ENCODE peak calls at places on chromosomes 6 and 20, in nine cellular contexts. One of them, this sample, is unnamed.

GRCh38 chr20:34843421-34843820 is 18.0 kb upstream of the NCOA6 start:
- DNase-seq in GM04504: no peak
- DNase-seq in NCI-H1694: no peak
- DNase-seq in NCI-H2029 treated with DMSO at 0.1 percent for 48 hours: no peak
- DNase-seq in 8988T: no peak
- DNase-seq in GM23248: no peak
- DNase-seq in AG04450: no peak
- DNase-seq in Caco-2: no peak
- DNase-seq in neural crest cell: no peak
- DNase-seq in this sample: no peak

GRCh38 chr20:45470262-45470931 is 844 bp downstream of the WFDC2 start:
- DNase-seq in GM04504: no peak
- DNase-seq in NCI-H1694: no peak
- DNase-seq in NCI-H2029 treated with DMSO at 0.1 percent for 48 hours: peak
- DNase-seq in 8988T: no peak
- DNase-seq in GM23248: peak
- DNase-seq in AG04450: no peak
- DNase-seq in Caco-2: peak
- DNase-seq in neural crest cell: peak
- DNase-seq in this sample: peak

GRCh38 chr6:42942444-42942843 is 13.2 kb downstream of the CNPY3 start:
- DNase-seq in GM04504: no peak
- DNase-seq in NCI-H1694: no peak
- DNase-seq in NCI-H2029 treated with DMSO at 0.1 percent for 48 hours: no peak
- DNase-seq in 8988T: no peak
- DNase-seq in GM23248: no peak
- DNase-seq in AG04450: no peak
- DNase-seq in Caco-2: no peak
- DNase-seq in neural crest cell: no peak
- DNase-seq in this sample: no peak

GRCh38 chr20:15882553-15882952 is 690.7 kb downstream of the KIF16B start:
- DNase-seq in GM04504: peak
- DNase-seq in NCI-H1694: no peak
- DNase-seq in NCI-H2029 treated with DMSO at 0.1 percent for 48 hours: no peak
- DNase-seq in 8988T: no peak
- DNase-seq in GM23248: peak
- DNase-seq in AG04450: no peak
- DNase-seq in Caco-2: no peak
- DNase-seq in neural crest cell: no peak
- DNase-seq in this sample: no peak

GRCh38 chr6:75643173-75643572 is 41.5 kb downstream of the SENP6 start:
- DNase-seq in GM04504: no peak
- DNase-seq in NCI-H1694: no peak
- DNase-seq in NCI-H2029 treated with DMSO at 0.1 percent for 48 hours: no peak
- DNase-seq in 8988T: no peak
- DNase-seq in GM23248: peak
- DNase-seq in AG04450: no peak
- DNase-seq in Caco-2: no peak
- DNase-seq in neural crest cell: no peak
- DNase-seq in this sample: no peak

GRCh38 chr6:139016337-139017213 is 12.0 kb upstream of the ABRACL start:
- DNase-seq in GM04504: no peak
- DNase-seq in NCI-H1694: no peak
- DNase-seq in NCI-H2029 treated with DMSO at 0.1 percent for 48 hours: no peak
- DNase-seq in 8988T: no peak
- DNase-seq in GM23248: no peak
- DNase-seq in AG04450: no peak
- DNase-seq in Caco-2: no peak
- DNase-seq in neural crest cell: no peak
- DNase-seq in this sample: no peak

GRCh38 chr20:22389836-22390542 is 194.4 kb downstream of the FOXA2 start:
- DNase-seq in GM04504: no peak
- DNase-seq in NCI-H1694: no peak
- DNase-seq in NCI-H2029 treated with DMSO at 0.1 percent for 48 hours: peak
- DNase-seq in 8988T: no peak
- DNase-seq in GM23248: peak
- DNase-seq in AG04450: no peak
- DNase-seq in Caco-2: no peak
- DNase-seq in neural crest cell: no peak
- DNase-seq in this sample: peak

GRCh38 chr20:63424613-63425012 is 47.8 kb downstream of the KCNQ2 start:
- DNase-seq in GM04504: no peak
- DNase-seq in NCI-H1694: no peak
- DNase-seq in NCI-H2029 treated with DMSO at 0.1 percent for 48 hours: no peak
- DNase-seq in 8988T: no peak
- DNase-seq in GM23248: no peak
- DNase-seq in AG04450: no peak
- DNase-seq in Caco-2: no peak
- DNase-seq in neural crest cell: no peak
- DNase-seq in this sample: no peak